ENCODE peak calls at places on chromosomes 6 and 20, in four cellular contexts. R is SK-N-SH, G is HepG2, A is HCT116. L is an unnamed sample.

GRCh38 chr6:108097882-108098281 is 23.3 kb upstream of the OSTM1 start:
- DNase-seq in R (no peak), G (no peak), A (no peak), L (no peak)

GRCh38 chr6:7673063-7673536 is 52.8 kb upstream of the BMP6 start:
- DNase-seq in R (peak; percentile 10), G (no peak), A (peak; percentile 50), L (peak; percentile 87)

GRCh38 chr6:32779036-32779435 is 15.7 kb upstream of the HLA-DQB2 start:
- DNase-seq in R (no peak), G (no peak), A (no peak), L (no peak)

GRCh38 chr6:93900142-93900541 is 480.8 kb upstream of the EPHA7 start:
- DNase-seq in R (no peak), G (no peak), A (no peak), L (no peak)

GRCh38 chr20:62367483-62368302 is 581 bp upstream of the LAMA5 start:
- DNase-seq in R (peak; percentile 68), G (peak; percentile 60), A (no peak), L (peak; percentile 70)

GRCh38 chr6:110363748-110364147 is 5.6 kb upstream of the METTL24 start:
- DNase-seq in R (no peak), G (no peak), A (no peak), L (no peak)

GRCh38 chr20:48350291-48350988 is 477.4 kb downstream of the PREX1 start:
- DNase-seq in R (peak; percentile 56), G (peak; percentile 59), A (no peak), L (peak; percentile 81)

GRCh38 chr20:11287156-11287555 is 613.4 kb upstream of the JAG1 start:
- DNase-seq in R (no peak), G (no peak), A (no peak), L (no peak)

GRCh38 chr6:133890941-133891813 is 2.3 kb downstream of the TCF21 start:
- DNase-seq in R (peak; percentile 59), G (no peak), A (no peak), L (peak; percentile 80)

GRCh38 chr6:132369526-132369925 is 31.7 kb downstream of the MOXD1 start:
- DNase-seq in R (no peak), G (no peak), A (no peak), L (no peak)

GRCh38 chr6:21767891-21768659 is 174.5 kb downstream of the SOX4 start:
- DNase-seq in R (no peak), G (no peak), A (no peak), L (no peak)

GRCh38 chr6:96532399-96532798 is 10.8 kb downstream of the UFL1 start:
- DNase-seq in R (no peak), G (no peak), A (no peak), L (no peak)

GRCh38 chr20:14304466-14304865 is 32.9 kb downstream of the FLRT3 start:
- DNase-seq in R (no peak), G (no peak), A (no peak), L (no peak)

GRCh38 chr6:27642744-27643456 is 170.0 kb upstream of the ZNF184 start:
- DNase-seq in R (no peak), G (no peak), A (no peak), L (no peak)

GRCh38 chr6:4280721-4281120 is 145.3 kb upstream of the ECI2 start:
- DNase-seq in R (no peak), G (no peak), A (no peak), L (no peak)

GRCh38 chr6:134041093-134041492 is 11.3 kb downstream of the SLC2A12 start:
- DNase-seq in R (no peak), G (no peak), A (peak; percentile 35), L (no peak)

GRCh38 chr6:3376064-3376463 is 80.8 kb downstream of the SLC22A23 start:
- DNase-seq in R (no peak), G (no peak), A (no peak), L (no peak)

GRCh38 chr6:150008588-150008987 is 16.7 kb downstream of the RAET1L start:
- DNase-seq in R (no peak), G (no peak), A (peak; percentile 47), L (no peak)

GRCh38 chr20:61558726-61559125 is 306.7 kb downstream of the CDH4 start:
- DNase-seq in R (no peak), G (no peak), A (no peak), L (no peak)

GRCh38 chr6:148761532-148761951 is 14.7 kb downstream of the UST start:
- DNase-seq in R (no peak), G (no peak), A (no peak), L (no peak)

GRCh38 chr6:157317129-157317814 is 6.0 kb downstream of the TMEM242 start:
- DNase-seq in R (no peak), G (peak; percentile 48), A (peak; percentile 51), L (no peak)

GRCh38 chr6:16805190-16805860 is 44.1 kb upstream of the ATXN1 start:
- DNase-seq in R (no peak), G (peak; percentile 23), A (no peak), L (peak; percentile 27)

GRCh38 chr6:44276667-44277640 is 6.7 kb downstream of the TMEM151B start:
- DNase-seq in R (no peak), G (no peak), A (no peak), L (no peak)

GRCh38 chr20:24332956-24333355 is 136.5 kb upstream of the SYNDIG1 start:
- DNase-seq in R (no peak), G (no peak), A (no peak), L (no peak)

GRCh38 chr20:24337551-24337950 is 131.9 kb upstream of the SYNDIG1 start:
- DNase-seq in R (no peak), G (no peak), A (no peak), L (no peak)

GRCh38 chr20:24337074-24337473 is 132.4 kb upstream of the SYNDIG1 start:
- DNase-seq in R (no peak), G (no peak), A (no peak), L (no peak)

GRCh38 chr20:24331939-24332338 is 137.5 kb upstream of the SYNDIG1 start:
- DNase-seq in R (no peak), G (no peak), A (no peak), L (peak; percentile 7)

GRCh38 chr20:24334830-24335229 is 134.6 kb upstream of the SYNDIG1 start:
- DNase-seq in R (no peak), G (no peak), A (no peak), L (no peak)
- H4K20me1 ChIP-seq in R (no peaks in the 10 kb centered on the region), G (no peaks in the 10 kb centered on the region), A (no peaks in the 10 kb centered on the region), L (no peaks in the 10 kb centered on the region)

GRCh38 chr6:168270274-168271174 is 49.1 kb downstream of the DACT2 start:
- DNase-seq in R (no peak), G (no peak), A (no peak), L (no peak)
- TF ChIP-seq REST in R (no peak), G (no peak), A (no peak), L (no peak)

DNA sequence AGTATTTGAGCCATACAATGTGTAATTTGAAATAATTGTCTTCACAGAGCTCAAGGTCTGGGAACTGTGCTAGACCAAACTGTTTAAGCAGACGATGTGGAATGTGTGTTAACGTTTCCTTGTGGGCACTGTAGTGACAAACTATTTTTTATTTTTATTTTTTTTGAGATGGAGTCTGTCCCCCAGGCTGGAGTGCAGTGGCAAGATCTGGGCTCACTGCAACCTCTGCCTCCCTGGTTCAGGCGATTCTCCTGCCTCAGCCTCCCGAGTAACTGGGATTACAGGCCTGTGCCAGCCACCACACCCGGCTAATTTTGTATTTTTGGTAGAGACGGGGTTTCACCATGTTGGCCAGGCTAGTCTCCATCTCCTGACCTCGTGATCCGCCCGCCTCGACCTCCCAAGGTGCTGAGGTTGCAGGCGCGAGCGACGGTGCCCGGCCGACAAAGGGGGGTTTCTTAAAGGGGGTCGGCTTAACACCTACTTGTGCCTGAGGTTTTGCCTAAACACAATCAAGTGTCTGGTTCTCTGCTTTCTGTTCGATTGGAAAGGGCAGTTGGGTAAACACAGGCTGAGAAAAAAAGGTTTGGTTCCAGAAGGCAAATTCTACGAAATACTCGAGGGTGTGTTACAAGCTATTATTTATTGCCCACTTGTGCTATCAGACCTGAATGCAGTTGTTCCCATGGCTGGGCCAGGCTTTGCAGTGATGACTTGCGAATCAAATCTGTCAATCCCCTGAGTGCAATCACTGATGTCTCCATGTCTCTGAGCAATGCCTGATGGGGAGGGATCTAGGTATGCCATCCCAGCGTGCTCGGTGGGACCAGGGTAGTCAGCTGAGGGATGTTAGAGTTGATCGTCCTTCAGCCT is 1.3 kb downstream of the NOP56 start:
- DNase-seq in R (no peak), G (no peak), A (no peak), L (no peak)
- H4K20me1 ChIP-seq in R (peaks cover 45% of the 10 kb centered on the region), G (peaks cover 52% of the 10 kb centered on the region), A (peaks cover 45% of the 10 kb centered on the region), L (peaks cover 50% of the 10 kb centered on the region)

DNA sequence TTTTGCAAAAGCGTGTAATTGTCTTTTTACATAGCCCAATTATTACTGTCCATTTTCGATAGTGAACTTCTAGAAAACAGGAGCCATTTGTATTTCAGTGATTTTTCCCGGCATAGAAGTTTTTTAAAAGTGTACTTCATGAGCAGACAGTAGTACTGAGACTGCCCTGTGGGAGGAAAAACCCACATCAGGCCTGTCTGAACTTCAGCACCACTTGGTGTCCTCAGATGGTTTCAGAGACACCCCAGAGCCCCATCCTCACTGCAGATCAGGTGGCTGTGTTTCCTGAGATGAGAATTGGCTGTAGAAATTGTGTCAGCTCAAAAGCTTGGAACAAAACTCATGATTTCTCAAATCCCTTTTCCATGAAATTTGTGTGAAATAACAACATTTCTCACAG is 110.1 kb upstream of the RIN2 start:
- DNase-seq in R (no peak), G (no peak), A (no peak), L (peak; percentile 17)
- TF ChIP-seq REST in R (no peak), G (peak; percentile 82), A (no peak), L (no peak)

GRCh38 chr20:35708502-35708901 is 9.3 kb downstream of the ROMO1 start:
- DNase-seq in R (no peak), G (no peak), A (no peak), L (no peak)

GRCh38 chr20:35702051-35702823 is 3.0 kb downstream of the ROMO1 start:
- DNase-seq in R (no peak), G (no peak), A (no peak), L (no peak)

GRCh38 chr20:35700625-35701148 is 1.5 kb downstream of the ROMO1 start:
- DNase-seq in R (no peak), G (no peak), A (no peak), L (peak; percentile 27)

GRCh38 chr20:35702824-35703695 is 3.9 kb downstream of the ROMO1 start:
- DNase-seq in R (no peak), G (no peak), A (no peak), L (no peak)

GRCh38 chr20:35704514-35705261 is 5.5 kb downstream of the ROMO1 start:
- DNase-seq in R (no peak), G (no peak), A (no peak), L (no peak)
- H4K20me1 ChIP-seq in R (peaks cover 67% of the 10 kb centered on the region), G (peaks cover 72% of the 10 kb centered on the region), A (peaks cover 43% of the 10 kb centered on the region), L (peaks cover 29% of the 10 kb centered on the region)

GRCh38 chr6:45378324-45378926 is 691 bp upstream of the SUPT3H start:
- DNase-seq in R (peak; percentile 58), G (no peak), A (no peak), L (no peak)

GRCh38 chr6:45377555-45378323 is at the start of gene SUPT3H:
- DNase-seq in R (peak; percentile 95), G (peak; percentile 95), A (peak; percentile 83), L (peak; percentile 96)

GRCh38 chr6:45375449-45375848 is 2.3 kb downstream of the SUPT3H start:
- DNase-seq in R (no peak), G (no peak), A (no peak), L (no peak)

GRCh38 chr6:45376310-45377040 is 1.3 kb downstream of the SUPT3H start:
- DNase-seq in R (no peak), G (no peak), A (no peak), L (peak; percentile 48)

GRCh38 chr6:45377041-45377554 is 636 bp downstream of the SUPT3H start:
- DNase-seq in R (no peak), G (peak; percentile 23), A (no peak), L (peak; percentile 3)
- TF ChIP-seq REST in R (no peak), G (peak; percentile 15), A (no peak), L (no peak)

GRCh38 chr20:34396408-34396807 is 33.3 kb downstream of the ITCH start:
- DNase-seq in R (no peak), G (no peak), A (no peak), L (no peak)
- H4K20me1 ChIP-seq in R (peaks cover 60% of the 10 kb centered on the region), G (peaks cover 6% of the 10 kb centered on the region), A (peaks cover 6% of the 10 kb centered on the region), L (peaks cover 8% of the 10 kb centered on the region)

GRCh38 chr6:18264338-18265098 is at the start of gene DEK:
- DNase-seq in R (peak; percentile 97), G (peak; percentile 84), A (peak; percentile 58), L (peak; percentile 94)
- TF ChIP-seq REST in R (no peak), G (no peak), A (no peak), L (no peak)

L was measured in GM23338.